ENCODE peak calls at places on chromosomes 2 and 18, in ten cellular contexts. C is psoas muscle; Z is Calu3; A is erythroblast; L is tibial nerve; E is breast epithelium; P is fibroblast of gingiva; Q is activated naive CD4-positive, alpha-beta T cell treated with Interleukin-2 at 50 U/mL for 16 hours; U is H9; M is stimulated activated CD4-positive, alpha-beta T cell treated with anti-CD3 and anti-CD28 coated beads, Interleukin-15, amount 100 ng/mL, for 24 hours. F is an unnamed sample.

GRCh38 chr2:28662468-28663095 is 89.0 kb upstream of the PPP1CB start:
- DNase-seq in C (no peak), Z (peak), A (no peak), L (no peak), E (no peak), P (peak), Q (no peak), U (no peak), M (no peak), F (no peak)

GRCh38 chr18:73318732-73319479 is 451.1 kb upstream of the NETO1 start:
- DNase-seq in C (no peak), Z (no peak), A (no peak), L (no peak), E (no peak), P (peak), Q (no peak), U (no peak), M (no peak), F (no peak)

GRCh38 chr18:69631281-69631680 is 230.6 kb downstream of the DOK6 start:
- DNase-seq in C (no peak), Z (no peak), A (peak), L (no peak), E (no peak), P (no peak), Q (no peak), U (no peak), M (no peak), F (no peak)

GRCh38 chr2:11839916-11840315 is 93.5 kb downstream of the LPIN1 start:
- DNase-seq in C (no peak), Z (no peak), A (no peak), L (no peak), E (no peak), P (no peak), Q (no peak), U (no peak), M (no peak), F (no peak)

GRCh38 chr2:66522591-66523379 is 87.9 kb downstream of the MEIS1 start:
- DNase-seq in C (no peak), Z (no peak), A (no peak), L (no peak), E (no peak), P (no peak), Q (no peak), U (no peak), M (no peak), F (no peak)

GRCh38 chr2:239688098-239688497 is 287.3 kb upstream of the HDAC4 start:
- DNase-seq in C (no peak), Z (no peak), A (no peak), L (no peak), E (no peak), P (no peak), Q (no peak), U (no peak), M (no peak), F (no peak)

GRCh38 chr18:45137089-45137423 is 456.4 kb downstream of the SETBP1 start:
- DNase-seq in C (no peak), Z (no peak), A (no peak), L (no peak), E (no peak), P (no peak), Q (no peak), U (no peak), M (no peak), F (no peak)

GRCh38 chr2:200585730-200586643 is at the start of gene AOX1:
- DNase-seq in C (peak), Z (peak), A (peak), L (peak), E (no peak), P (peak), Q (peak), U (peak), M (peak), F (peak)

GRCh38 chr2:235659767-235660322 is 166.0 kb downstream of the AGAP1 start:
- DNase-seq in C (no peak), Z (no peak), A (peak), L (no peak), E (no peak), P (peak), Q (no peak), U (no peak), M (no peak), F (no peak)

GRCh38 chr18:49563130-49563540 is 1.3 kb downstream of the LIPG start:
- DNase-seq in C (no peak), Z (no peak), A (no peak), L (no peak), E (no peak), P (no peak), Q (no peak), U (no peak), M (no peak), F (no peak)

GRCh38 chr2:105812180-105813044 is 67.7 kb downstream of the NCK2 start:
- DNase-seq in C (peak), Z (no peak), A (peak), L (peak), E (peak), P (peak), Q (no peak), U (no peak), M (no peak), F (no peak)

GRCh38 chr2:1804251-1804855 is 60.0 kb upstream of the PXDN start:
- DNase-seq in C (no peak), Z (no peak), A (no peak), L (no peak), E (no peak), P (no peak), Q (no peak), U (no peak), M (no peak), F (no peak)

GRCh38 chr2:221554769-221555510 is 17.2 kb downstream of the EPHA4 start:
- DNase-seq in C (no peak), Z (no peak), A (no peak), L (no peak), E (no peak), P (peak), Q (peak), U (peak), M (peak), F (no peak)

GRCh38 chr2:190469770-190470169 is 61.6 kb downstream of the MFSD6 start:
- DNase-seq in C (no peak), Z (peak), A (peak), L (no peak), E (peak), P (peak), Q (no peak), U (no peak), M (no peak), F (no peak)

GRCh38 chr2:167342769-167343168 is 454.5 kb downstream of the XIRP2 start:
- DNase-seq in C (no peak), Z (no peak), A (no peak), L (no peak), E (no peak), P (no peak), Q (no peak), U (no peak), M (no peak), F (no peak)

GRCh38 chr2:215215637-215216036 is 77.2 kb upstream of the ABCA12 start:
- DNase-seq in C (no peak), Z (no peak), A (no peak), L (no peak), E (no peak), P (no peak), Q (no peak), U (no peak), M (no peak), F (no peak)

GRCh38 chr2:120741514-120742448 is 6.1 kb downstream of the GLI2 start:
- DNase-seq in C (no peak), Z (peak), A (no peak), L (no peak), E (no peak), P (no peak), Q (no peak), U (peak), M (no peak), F (no peak)

GRCh38 chr2:201707753-201708152 is 9.3 kb upstream of the MPP4 start:
- DNase-seq in C (no peak), Z (no peak), A (no peak), L (no peak), E (no peak), P (peak), Q (no peak), U (no peak), M (no peak), F (no peak)

GRCh38 chr2:95348609-95349567 is 51.7 kb downstream of the KCNIP3 start:
- DNase-seq in C (no peak), Z (no peak), A (no peak), L (no peak), E (no peak), P (peak), Q (no peak), U (peak), M (no peak), F (no peak)

GRCh38 chr2:33660416-33661118 is 61.5 kb upstream of the FAM98A start:
- DNase-seq in C (no peak), Z (no peak), A (no peak), L (no peak), E (no peak), P (no peak), Q (no peak), U (no peak), M (no peak), F (no peak)

GRCh38 chr2:124163825-124164224 is 138.7 kb downstream of the CNTNAP5 start:
- DNase-seq in C (no peak), Z (no peak), A (no peak), L (no peak), E (no peak), P (no peak), Q (no peak), U (no peak), M (no peak), F (no peak)

GRCh38 chr2:70113396-70114100 is 26.3 kb downstream of the PCBP1 start:
- DNase-seq in C (no peak), Z (no peak), A (no peak), L (no peak), E (no peak), P (no peak), Q (no peak), U (no peak), M (no peak), F (no peak)

GRCh38 chr2:101912545-101912944 is 79.2 kb upstream of the IL1R2 start:
- DNase-seq in C (no peak), Z (no peak), A (no peak), L (peak), E (no peak), P (no peak), Q (peak), U (no peak), M (peak), F (peak)

GRCh38 chr2:71588497-71588896 is 135.1 kb downstream of the DYSF start:
- DNase-seq in C (no peak), Z (no peak), A (no peak), L (no peak), E (no peak), P (no peak), Q (no peak), U (no peak), M (no peak), F (no peak)

GRCh38 chr2:189302274-189302948 is 122.8 kb upstream of the COL5A2 start:
- DNase-seq in C (no peak), Z (no peak), A (no peak), L (no peak), E (no peak), P (no peak), Q (no peak), U (no peak), M (no peak), F (peak)

GRCh38 chr2:209666296-209666695 is 105.3 kb upstream of the UNC80 start:
- DNase-seq in C (no peak), Z (no peak), A (no peak), L (no peak), E (no peak), P (no peak), Q (no peak), U (no peak), M (no peak), F (no peak)

GRCh38 chr2:222959358-222959757 is 92.6 kb upstream of the KCNE4 start:
- DNase-seq in C (no peak), Z (no peak), A (no peak), L (no peak), E (peak), P (peak), Q (no peak), U (peak), M (no peak), F (no peak)

GRCh38 chr18:12520442-12520992 is 112.8 kb downstream of the PRELID3A start:
- DNase-seq in C (no peak), Z (no peak), A (peak), L (no peak), E (no peak), P (no peak), Q (no peak), U (no peak), M (no peak), F (no peak)

GRCh38 chr2:208033701-208034502 is 8.6 kb upstream of the PLEKHM3 start:
- DNase-seq in C (no peak), Z (peak), A (peak), L (no peak), E (peak), P (no peak), Q (peak), U (peak), M (peak), F (peak)

GRCh38 chr18:50128506-50129271 is 66.3 kb downstream of the MYO5B start:
- DNase-seq in C (no peak), Z (peak), A (no peak), L (no peak), E (peak), P (no peak), Q (no peak), U (peak), M (no peak), F (no peak)

GRCh38 chr2:111897924-111898702 is at the start of gene MERTK:
- DNase-seq in C (peak), Z (peak), A (peak), L (peak), E (peak), P (peak), Q (peak), U (peak), M (peak), F (peak)

GRCh38 chr18:36249392-36249791 is 48.1 kb upstream of the FHOD3 start:
- DNase-seq in C (no peak), Z (no peak), A (no peak), L (no peak), E (no peak), P (no peak), Q (no peak), U (no peak), M (no peak), F (no peak)

GRCh38 chr18:10056506-10056905 is 142.7 kb downstream of the VAPA start:
- DNase-seq in C (no peak), Z (no peak), A (no peak), L (no peak), E (no peak), P (no peak), Q (no peak), U (no peak), M (no peak), F (no peak)